ENCODE peak calls at places on chromosomes 7 and 10, in four cellular contexts. X is left cardiac atrium, B is ACHN, E is fibroblast of pulmonary artery. T is an unnamed sample.
A peak's percentile ranks its signal among the peaks of the same experiment; 100 is the strongest.

GRCh38 chr10:126147866-126148578 is 240.3 kb downstream of the ADAM12 start:
- DNase-seq in X (no peak), B (no peak), E (peak; percentile 64), T (no peak)

GRCh38 chr10:103668351-103669242 is 175.1 kb downstream of the NEURL1 start:
- DNase-seq in X (peak; percentile 91), B (peak; percentile 24), E (peak; percentile 69), T (peak; percentile 87)

GRCh38 chr7:20399516-20399915 is 68.8 kb downstream of the ITGB8 start:
- DNase-seq in X (no peak), B (no peak), E (peak; percentile 42), T (no peak)

GRCh38 chr10:132383026-132383565 is 13.9 kb upstream of the PWWP2B start:
- DNase-seq in X (no peak), B (no peak), E (no peak), T (peak; percentile 11)

GRCh38 chr7:133486-133885 is 58.9 kb upstream of the FAM20C start:
- DNase-seq in X (no peak), B (no peak), E (no peak), T (no peak)

GRCh38 chr10:103872137-103872933 is 17.0 kb upstream of the SH3PXD2A start:
- DNase-seq in X (no peak), B (no peak), E (no peak), T (peak; percentile 32)

GRCh38 chr7:8184241-8184640 is 77.7 kb downstream of the ICA1 start:
- DNase-seq in X (no peak), B (no peak), E (no peak), T (no peak)

GRCh38 chr7:4602905-4603842 is 78.9 kb upstream of the FOXK1 start:
- DNase-seq in X (no peak), B (no peak), E (no peak), T (no peak)

GRCh38 chr10:94630017-94630688 is 53.4 kb upstream of the CYP2C18 start:
- DNase-seq in X (no peak), B (peak; percentile 56), E (peak; percentile 44), T (no peak)

GRCh38 chr10:108544500-108545120 is 1378.7 kb downstream of the XPNPEP1 start:
- DNase-seq in X (peak; percentile 57), B (peak; percentile 72), E (peak; percentile 63), T (peak; percentile 42)

GRCh38 chr7:7805511-7806153 is 87.2 kb upstream of the RPA3 start:
- DNase-seq in X (no peak), B (no peak), E (no peak), T (no peak)

GRCh38 chr7:6650086-6650485 is 13.0 kb downstream of the ZNF316 start:
- DNase-seq in X (no peak), B (no peak), E (no peak), T (peak; percentile 35)

GRCh38 chr7:130894146-130895005 is 160.4 kb upstream of the KLF14 start:
- DNase-seq in X (peak; percentile 64), B (peak; percentile 99), E (no peak), T (peak; percentile 91)

GRCh38 chr10:126569513-126570447 is 100.7 kb downstream of the C10orf90 start:
- DNase-seq in X (no peak), B (peak; percentile 68), E (peak; percentile 74), T (no peak)

GRCh38 chr10:43231523-43232078 is 35.3 kb downstream of the RASGEF1A start:
- DNase-seq in X (peak; percentile 7), B (no peak), E (no peak), T (peak; percentile 37)

GRCh38 chr10:125014086-125014830 is 72.3 kb downstream of the ZRANB1 start:
- DNase-seq in X (no peak), B (no peak), E (no peak), T (no peak)

GRCh38 chr10:129472696-129473555 is 5.9 kb downstream of the MGMT start:
- DNase-seq in X (no peak), B (no peak), E (no peak), T (no peak)

GRCh38 chr10:102418612-102419560 is at the start of gene PSD:
- DNase-seq in X (no peak), B (no peak), E (no peak), T (no peak)

GRCh38 chr7:131057015-131057518 is 270.6 kb upstream of the MKLN1 start:
- DNase-seq in X (no peak), B (no peak), E (peak; percentile 95), T (no peak)

GRCh38 chr10:126430512-126430911 is 42.2 kb upstream of the ADAM12 start:
- DNase-seq in X (no peak), B (no peak), E (no peak), T (no peak)

GRCh38 chr7:27890205-27890849 is 150.4 kb downstream of the TAX1BP1 start:
- DNase-seq in X (no peak), B (no peak), E (no peak), T (no peak)

GRCh38 chr7:47627580-47628283 is 45.8 kb upstream of the TNS3 start:
- DNase-seq in X (no peak), B (no peak), E (no peak), T (no peak)

GRCh38 chr7:132656846-132657776 is 80.8 kb upstream of the PLXNA4 start:
- DNase-seq in X (no peak), B (peak; percentile 48), E (peak; percentile 30), T (no peak)

GRCh38 chr7:158329686-158330085 is 257.9 kb downstream of the PTPRN2 start:
- DNase-seq in X (no peak), B (no peak), E (no peak), T (no peak)

GRCh38 chr10:49633327-49634045 is 19.6 kb downstream of the CHAT start:
- DNase-seq in X (no peak), B (no peak), E (no peak), T (no peak)

GRCh38 chr10:17872191-17873091 is 63.3 kb downstream of the MRC1 start:
- DNase-seq in X (no peak), B (peak; percentile 24), E (peak; percentile 65), T (no peak)

GRCh38 chr10:23918839-23919238 is 290.1 kb upstream of the KIAA1217 start:
- DNase-seq in X (no peak), B (no peak), E (no peak), T (no peak)

GRCh38 chr7:43790834-43791233 is 32.4 kb downstream of the BLVRA start:
- DNase-seq in X (no peak), B (no peak), E (no peak), T (no peak)

GRCh38 chr7:156768698-156769472 is 124.1 kb downstream of the LMBR1 start:
- DNase-seq in X (no peak), B (no peak), E (no peak), T (no peak)

GRCh38 chr7:70775570-70776156 is 356.3 kb upstream of the GALNT17 start:
- DNase-seq in X (no peak), B (peak; percentile 10), E (peak; percentile 14), T (no peak)

GRCh38 chr7:75977741-75978140 is 16.7 kb downstream of the TMEM120A start:
- DNase-seq in X (peak; percentile 66), B (no peak), E (peak; percentile 53), T (peak; percentile 86)

GRCh38 chr10:12793106-12793505 is 208.4 kb downstream of the CCDC3 start:
- DNase-seq in X (no peak), B (no peak), E (no peak), T (no peak)

GRCh38 chr10:31213959-31214358 is 105.1 kb upstream of the ZEB1 start:
- DNase-seq in X (no peak), B (no peak), E (peak; percentile 24), T (no peak)

GRCh38 chr10:88974446-88975376 is 15.9 kb upstream of the FAS start:
- DNase-seq in X (no peak), B (peak; percentile 64), E (no peak), T (no peak)

GRCh38 chr7:149489391-149490024 is 8.1 kb downstream of the ZNF746 start:
- DNase-seq in X (no peak), B (peak; percentile 40), E (no peak), T (peak; percentile 42)

GRCh38 chr7:92698237-92698841 is 108.1 kb upstream of the FAM133B start:
- DNase-seq in X (peak; percentile 50), B (peak; percentile 88), E (peak; percentile 95), T (no peak)

GRCh38 chr10:7817576-7817975 is 729 bp upstream of the TAF3 start:
- DNase-seq in X (no peak), B (no peak), E (no peak), T (no peak)